ENCODE peak calls at places on chromosomes 3 and 15, in seven cellular contexts. A, G, B, E, W, T and L are unnamed samples.
A peak's percentile ranks its signal among the peaks of the same experiment; 100 is the strongest.

GRCh38 chr15:80234883-80235282 is 17.1 kb downstream of the CTXND1 start:
- DNase-seq in A (peak; percentile 65), G (no peak), B (peak; percentile 34), E (no peak), W (peak; percentile 64), T (no peak), L (peak; percentile 48)

GRCh38 chr3:161035711-161036110 is 69.4 kb downstream of the B3GALNT1 start:
- DNase-seq in A (no peak), G (no peak), B (no peak), E (no peak), W (no peak), T (no peak), L (no peak)

GRCh38 chr15:31396881-31397560 is 70.4 kb downstream of the KLF13 start:
- DNase-seq in A (peak; percentile 84), G (no peak), B (no peak), E (peak; percentile 81), W (no peak), T (no peak), L (no peak)

GRCh38 chr3:30616347-30617027 is 10.1 kb downstream of the TGFBR2 start:
- DNase-seq in A (no peak), G (no peak), B (no peak), E (no peak), W (no peak), T (no peak), L (no peak)

GRCh38 chr15:50358805-50359204 is 3.8 kb upstream of the GABPB1 start:
- DNase-seq in A (peak; percentile 37), G (no peak), B (no peak), E (no peak), W (peak; percentile 52), T (no peak), L (no peak)

GRCh38 chr15:91887321-91887720 is 33.8 kb downstream of the SLCO3A1 start:
- DNase-seq in A (no peak), G (peak; percentile 84), B (no peak), E (peak; percentile 30), W (no peak), T (no peak), L (no peak)

GRCh38 chr3:33115024-33115768 is 1.4 kb downstream of the CRTAP start:
- DNase-seq in A (peak; percentile 96), G (peak; percentile 47), B (no peak), E (no peak), W (no peak), T (no peak), L (no peak)

GRCh38 chr3:74344865-74345264 is 269.6 kb downstream of the CNTN3 start:
- DNase-seq in A (no peak), G (no peak), B (no peak), E (no peak), W (no peak), T (no peak), L (no peak)

GRCh38 chr3:51675201-51675611 is 4.2 kb downstream of the TEX264 start:
- DNase-seq in A (no peak), G (no peak), B (no peak), E (no peak), W (peak; percentile 64), T (no peak), L (peak; percentile 24)

GRCh38 chr15:42059661-42060476 is 34.5 kb downstream of the PLA2G4D start:
- DNase-seq in A (peak; percentile 67), G (peak; percentile 72), B (peak; percentile 73), E (peak; percentile 36), W (peak; percentile 80), T (peak; percentile 63), L (peak; percentile 74)

GRCh38 chr3:195123196-195123805 is 147.7 kb downstream of the XXYLT1 start:
- DNase-seq in A (no peak), G (no peak), B (no peak), E (no peak), W (no peak), T (no peak), L (no peak)

GRCh38 chr15:44726568-44727461 is 9.5 kb upstream of the TRIM69 start:
- DNase-seq in A (peak; percentile 67), G (no peak), B (no peak), E (no peak), W (peak; percentile 85), T (no peak), L (peak; percentile 66)

GRCh38 chr15:61584410-61584809 is 355.3 kb upstream of the RORA start:
- DNase-seq in A (no peak), G (no peak), B (no peak), E (no peak), W (no peak), T (no peak), L (no peak)